ENCODE peak calls at places on chromosomes 11 and 22, in five cellular contexts. O is stimulated activated CD4-positive, alpha-beta T cell treated with anti-CD3 and anti-CD28 coated beads, Interleukin-4, amount 100 ng/mL, for 4 hours; T is iris pigment epithelial cell; Y is dorsolateral prefrontal cortex; G is psoas muscle. A is an unnamed sample.

GRCh38 chr11:121418625-121419114 is 33.4 kb upstream of the SORL1 start:
- DNase-seq in O (no peak), T (no peak), Y (no peak), G (no peak), A (no peak)

GRCh38 chr11:71281901-71282300 is 29.5 kb upstream of the SHANK2 start:
- DNase-seq in O (no peak), T (no peak), Y (no peak), G (no peak), A (no peak)

GRCh38 chr11:57567210-57567511 is 311 bp downstream of the UBE2L6 start:
- DNase-seq in O (no peak), T (peak; percentile 42), Y (no peak), G (no peak), A (no peak)

GRCh38 chr22:39171623-39172264 is 19.3 kb upstream of the CBX7 start:
- DNase-seq in O (no peak), T (no peak), Y (no peak), G (no peak), A (peak; percentile 77)

GRCh38 chr11:73085189-73085875 is 56.8 kb downstream of the FCHSD2 start:
- DNase-seq in O (no peak), T (peak; percentile 58), Y (no peak), G (no peak), A (no peak)

GRCh38 chr11:10139656-10140055 is 154.4 kb downstream of the SBF2 start:
- DNase-seq in O (no peak), T (peak; percentile 92), Y (no peak), G (no peak), A (no peak)

GRCh38 chr22:44828193-44828592 is 75.8 kb downstream of the ARHGAP8 start:
- DNase-seq in O (peak; percentile 2), T (no peak), Y (no peak), G (no peak), A (no peak)

GRCh38 chr11:8242113-8242475 is 21.6 kb downstream of the LMO1 start:
- DNase-seq in O (no peak), T (no peak), Y (no peak), G (no peak), A (no peak)

GRCh38 chr11:75939992-75940391 is 125.0 kb downstream of the UVRAG start:
- DNase-seq in O (no peak), T (no peak), Y (no peak), G (no peak), A (no peak)

GRCh38 chr11:117478926-117479325 is 151.3 kb downstream of the CEP164 start:
- DNase-seq in O (no peak), T (no peak), Y (no peak), G (no peak), A (no peak)

GRCh38 chr11:112401036-112401769 is 140.5 kb upstream of the PLET1 start:
- DNase-seq in O (no peak), T (no peak), Y (no peak), G (no peak), A (no peak)

GRCh38 chr11:2300936-2301630 is 635 bp downstream of the C11orf21 start:
- DNase-seq in O (no peak), T (no peak), Y (no peak), G (peak; percentile 44), A (no peak)

GRCh38 chr11:76048763-76049162 is 157.5 kb downstream of the WNT11 start:
- DNase-seq in O (no peak), T (no peak), Y (no peak), G (no peak), A (no peak)

GRCh38 chr11:43833657-43834073 is 47.0 kb upstream of the ALKBH3 start:
- DNase-seq in O (no peak), T (peak; percentile 85), Y (no peak), G (no peak), A (no peak)

GRCh38 chr11:68200639-68201038 is 12.5 kb downstream of the KMT5B start:
- DNase-seq in O (no peak), T (peak; percentile 45), Y (no peak), G (no peak), A (no peak)

GRCh38 chr11:115670538-115671200 is 166.5 kb upstream of the CADM1 start:
- DNase-seq in O (no peak), T (no peak), Y (no peak), G (no peak), A (no peak)

GRCh38 chr11:5362017-5362625 is 10.8 kb downstream of the OR51B6 start:
- DNase-seq in O (no peak), T (no peak), Y (no peak), G (no peak), A (no peak)

GRCh38 chr11:60251485-60252207 is 8.7 kb upstream of the MS4A4E start:
- DNase-seq in O (no peak), T (peak; percentile 24), Y (no peak), G (no peak), A (no peak)

GRCh38 chr11:62132188-62132587 is 8.4 kb downstream of the INCENP start:
- DNase-seq in O (no peak), T (no peak), Y (no peak), G (no peak), A (peak; percentile 32)

GRCh38 chr11:17378655-17379054 is 9.8 kb downstream of the KCNJ11 start:
- DNase-seq in O (no peak), T (no peak), Y (no peak), G (no peak), A (no peak)

GRCh38 chr11:63783925-63784592 is 15.5 kb upstream of the ZFTA start:
- DNase-seq in O (no peak), T (no peak), Y (no peak), G (no peak), A (no peak)

GRCh38 chr11:93902921-93903320 is 52.5 kb upstream of the VSTM5 start:
- DNase-seq in O (no peak), T (no peak), Y (no peak), G (no peak), A (no peak)

GRCh38 chr11:44709966-44710365 is 16.8 kb upstream of the TSPAN18 start:
- DNase-seq in O (no peak), T (peak; percentile 43), Y (peak; percentile 73), G (no peak), A (no peak)

A was measured in pancreas.